ENCODE peak calls at places on chromosomes 1 and 21, in nine cellular contexts. One of them, this sample, is unnamed.

GRCh38 chr21:20875741-20876140 is 122.5 kb upstream of the NCAM2 start:
- DNase-seq in AG09309: no peak
- DNase-seq in Calu3: no peak
- DNase-seq in PC-3: peak
- DNase-seq in adrenal gland: no peak
- DNase-seq in choroid plexus epithelial cell: peak
- DNase-seq in fibroblast of the aortic adventitia: no peak
- DNase-seq in A549: no peak
- DNase-seq in astrocyte of the spinal cord: peak
- DNase-seq in this sample: no peak

GRCh38 chr1:11650331-11650991 is 3.8 kb downstream of the FBXO2 start:
- DNase-seq in adrenal gland: peak
- DNase-seq in Calu3: peak
- DNase-seq in astrocyte of the spinal cord: peak
- DNase-seq in choroid plexus epithelial cell: peak
- DNase-seq in fibroblast of the aortic adventitia: peak
- DNase-seq in AG09309: no peak
- DNase-seq in PC-3: peak
- DNase-seq in A549: peak
- DNase-seq in this sample: peak

GRCh38 chr1:160841079-160841478 is 21.6 kb downstream of the CD244 start:
- DNase-seq in adrenal gland: no peak
- DNase-seq in A549: no peak
- DNase-seq in Calu3: no peak
- DNase-seq in fibroblast of the aortic adventitia: no peak
- DNase-seq in PC-3: no peak
- DNase-seq in choroid plexus epithelial cell: no peak
- DNase-seq in astrocyte of the spinal cord: no peak
- DNase-seq in AG09309: no peak
- DNase-seq in this sample: no peak

GRCh38 chr1:145845514-145846161 is at the start of gene NUDT17:
- DNase-seq in Calu3: peak
- DNase-seq in AG09309: no peak
- DNase-seq in PC-3: peak
- DNase-seq in fibroblast of the aortic adventitia: peak
- DNase-seq in choroid plexus epithelial cell: peak
- DNase-seq in astrocyte of the spinal cord: peak
- DNase-seq in A549: peak
- DNase-seq in adrenal gland: peak
- DNase-seq in this sample: peak

GRCh38 chr1:160542303-160542945 is 19.4 kb upstream of the SLAMF6 start:
- DNase-seq in Calu3: peak
- DNase-seq in astrocyte of the spinal cord: no peak
- DNase-seq in choroid plexus epithelial cell: peak
- DNase-seq in fibroblast of the aortic adventitia: no peak
- DNase-seq in A549: peak
- DNase-seq in adrenal gland: no peak
- DNase-seq in PC-3: no peak
- DNase-seq in AG09309: no peak
- DNase-seq in this sample: no peak

GRCh38 chr1:64861611-64862010 is 104.7 kb downstream of the JAK1 start:
- DNase-seq in PC-3: peak
- DNase-seq in AG09309: no peak
- DNase-seq in adrenal gland: no peak
- DNase-seq in fibroblast of the aortic adventitia: peak
- DNase-seq in choroid plexus epithelial cell: peak
- DNase-seq in astrocyte of the spinal cord: peak
- DNase-seq in Calu3: peak
- DNase-seq in A549: no peak
- DNase-seq in this sample: no peak

GRCh38 chr1:218429301-218429700 is 84.2 kb downstream of the TGFB2 start:
- DNase-seq in A549: no peak
- DNase-seq in PC-3: no peak
- DNase-seq in AG09309: no peak
- DNase-seq in adrenal gland: no peak
- DNase-seq in fibroblast of the aortic adventitia: no peak
- DNase-seq in Calu3: no peak
- DNase-seq in astrocyte of the spinal cord: no peak
- DNase-seq in choroid plexus epithelial cell: no peak
- DNase-seq in this sample: no peak

GRCh38 chr1:244021427-244021826 is 29.7 kb upstream of the ZBTB18 start:
- DNase-seq in PC-3: no peak
- DNase-seq in AG09309: no peak
- DNase-seq in A549: no peak
- DNase-seq in astrocyte of the spinal cord: no peak
- DNase-seq in adrenal gland: no peak
- DNase-seq in choroid plexus epithelial cell: no peak
- DNase-seq in fibroblast of the aortic adventitia: no peak
- DNase-seq in Calu3: no peak
- DNase-seq in this sample: no peak

GRCh38 chr1:11059166-11059989 is 440 bp downstream of the SRM start:
- DNase-seq in astrocyte of the spinal cord: no peak
- DNase-seq in choroid plexus epithelial cell: peak
- DNase-seq in fibroblast of the aortic adventitia: no peak
- DNase-seq in Calu3: no peak
- DNase-seq in PC-3: no peak
- DNase-seq in adrenal gland: no peak
- DNase-seq in AG09309: no peak
- DNase-seq in A549: no peak
- DNase-seq in this sample: peak

GRCh38 chr1:3349968-3350299 is 104.5 kb upstream of the ARHGEF16 start:
- DNase-seq in Calu3: no peak
- DNase-seq in A549: no peak
- DNase-seq in choroid plexus epithelial cell: no peak
- DNase-seq in fibroblast of the aortic adventitia: no peak
- DNase-seq in AG09309: no peak
- DNase-seq in adrenal gland: no peak
- DNase-seq in PC-3: no peak
- DNase-seq in astrocyte of the spinal cord: no peak
- DNase-seq in this sample: no peak

GRCh38 chr1:1001057-1001630 is 1.2 kb upstream of the HES4 start:
- DNase-seq in astrocyte of the spinal cord: no peak
- DNase-seq in A549: no peak
- DNase-seq in AG09309: no peak
- DNase-seq in Calu3: no peak
- DNase-seq in choroid plexus epithelial cell: no peak
- DNase-seq in fibroblast of the aortic adventitia: no peak
- DNase-seq in adrenal gland: no peak
- DNase-seq in PC-3: no peak
- DNase-seq in this sample: peak

GRCh38 chr1:89566761-89567174 is 42.1 kb downstream of the LRRC8B start:
- DNase-seq in A549: no peak
- DNase-seq in astrocyte of the spinal cord: peak
- DNase-seq in adrenal gland: peak
- DNase-seq in AG09309: no peak
- DNase-seq in choroid plexus epithelial cell: peak
- DNase-seq in fibroblast of the aortic adventitia: no peak
- DNase-seq in PC-3: no peak
- DNase-seq in Calu3: no peak
- DNase-seq in this sample: peak

GRCh38 chr21:36554411-36555157 is 74.7 kb upstream of the CLDN14 start:
- DNase-seq in AG09309: no peak
- DNase-seq in A549: no peak
- DNase-seq in astrocyte of the spinal cord: no peak
- DNase-seq in adrenal gland: no peak
- DNase-seq in fibroblast of the aortic adventitia: no peak
- DNase-seq in Calu3: no peak
- DNase-seq in choroid plexus epithelial cell: no peak
- DNase-seq in PC-3: no peak
- DNase-seq in this sample: no peak

DNA sequence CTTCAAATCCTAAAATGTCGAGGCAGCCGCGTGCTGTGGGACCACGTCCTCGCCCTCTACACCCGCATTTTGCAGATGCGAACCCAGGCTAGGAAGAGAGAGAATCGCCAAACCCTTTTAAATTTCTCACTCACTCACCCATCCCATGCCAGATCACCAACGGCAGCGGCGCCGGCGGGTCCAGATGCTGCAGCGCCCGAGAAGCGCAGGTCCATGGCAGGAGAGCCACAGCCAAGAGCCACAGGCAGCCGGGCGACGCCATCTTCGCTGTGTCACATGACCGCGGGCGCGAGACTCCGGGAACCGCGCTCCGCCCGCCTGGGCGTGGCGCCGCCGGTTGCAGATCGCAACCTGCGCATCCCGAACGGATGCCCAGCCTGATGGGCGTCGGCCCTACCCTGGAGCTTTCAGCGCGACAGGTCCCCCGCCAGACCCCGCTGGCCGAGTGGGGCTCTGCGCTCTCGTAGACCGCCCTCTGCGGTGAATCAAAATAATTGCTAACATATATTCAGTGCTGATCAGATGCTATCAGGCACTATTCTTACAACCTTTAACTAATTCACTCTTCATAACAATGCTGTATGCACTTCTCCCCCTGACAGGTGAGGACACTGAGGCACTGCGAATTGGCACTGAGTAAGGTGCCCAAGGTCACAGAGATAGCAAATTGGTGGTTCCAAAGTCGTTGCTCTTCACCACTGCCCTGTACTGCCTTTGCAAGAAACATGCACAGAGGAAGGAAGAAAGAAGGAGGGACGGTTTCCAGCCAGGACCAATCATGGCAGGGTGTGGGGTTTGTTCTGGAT is at the start of gene PPT1:
- DNase-seq in A549: peak
- DNase-seq in adrenal gland: peak
- DNase-seq in fibroblast of the aortic adventitia: peak
- DNase-seq in AG09309: no peak
- DNase-seq in Calu3: peak
- DNase-seq in PC-3: peak
- DNase-seq in astrocyte of the spinal cord: peak
- DNase-seq in choroid plexus epithelial cell: peak
- DNase-seq in this sample: peak
- TF ChIP-seq CTCF in A549: no peak
- TF ChIP-seq CTCF in adrenal gland: peak
- TF ChIP-seq CTCF in fibroblast of the aortic adventitia: peak
- TF ChIP-seq CTCF in AG09309: peak
- TF ChIP-seq CTCF in Calu3: peak
- TF ChIP-seq CTCF in PC-3: no peak
- TF ChIP-seq CTCF in astrocyte of the spinal cord: peak
- TF ChIP-seq CTCF in choroid plexus epithelial cell: peak
- TF ChIP-seq CTCF in this sample: no peak

DNA sequence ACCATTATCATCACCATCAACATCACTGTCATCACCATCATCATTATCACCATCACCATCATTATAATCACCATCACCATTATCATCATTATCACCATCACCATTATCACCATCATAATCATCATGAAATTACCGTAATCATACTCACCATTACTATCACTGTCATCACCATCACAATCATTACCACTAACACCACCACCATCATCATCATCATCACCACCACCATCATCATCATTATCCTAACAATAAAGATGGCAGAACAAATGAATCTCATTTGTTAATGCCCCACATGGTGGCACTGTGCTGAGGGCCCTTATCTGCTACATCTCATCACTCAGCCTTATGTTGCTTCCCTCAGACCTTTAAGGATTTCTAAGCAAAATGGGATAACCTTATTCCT is 9.4 kb upstream of the PLA2G2E start:
- DNase-seq in adrenal gland: no peak
- DNase-seq in A549: no peak
- DNase-seq in PC-3: no peak
- DNase-seq in AG09309: no peak
- DNase-seq in fibroblast of the aortic adventitia: no peak
- DNase-seq in Calu3: no peak
- DNase-seq in astrocyte of the spinal cord: no peak
- DNase-seq in choroid plexus epithelial cell: no peak
- DNase-seq in this sample: no peak
- TF ChIP-seq CTCF in adrenal gland: no peak
- TF ChIP-seq CTCF in A549: no peak
- TF ChIP-seq CTCF in PC-3: no peak
- TF ChIP-seq CTCF in AG09309: no peak
- TF ChIP-seq CTCF in fibroblast of the aortic adventitia: no peak
- TF ChIP-seq CTCF in Calu3: no peak
- TF ChIP-seq CTCF in astrocyte of the spinal cord: no peak
- TF ChIP-seq CTCF in choroid plexus epithelial cell: no peak
- TF ChIP-seq CTCF in this sample: no peak

GRCh38 chr1:109191377-109191776 is 22.3 kb upstream of the SARS1 start:
- DNase-seq in adrenal gland: no peak
- DNase-seq in Calu3: peak
- DNase-seq in astrocyte of the spinal cord: no peak
- DNase-seq in AG09309: no peak
- DNase-seq in A549: no peak
- DNase-seq in fibroblast of the aortic adventitia: no peak
- DNase-seq in choroid plexus epithelial cell: no peak
- DNase-seq in PC-3: no peak
- DNase-seq in this sample: no peak
- TF ChIP-seq CTCF in adrenal gland: no peak
- TF ChIP-seq CTCF in Calu3: peak
- TF ChIP-seq CTCF in astrocyte of the spinal cord: peak
- TF ChIP-seq CTCF in AG09309: no peak
- TF ChIP-seq CTCF in A549: no peak
- TF ChIP-seq CTCF in fibroblast of the aortic adventitia: peak
- TF ChIP-seq CTCF in choroid plexus epithelial cell: peak
- TF ChIP-seq CTCF in PC-3: peak
- TF ChIP-seq CTCF in this sample: no peak

GRCh38 chr1:31515061-31515775 is 61.1 kb upstream of the TINAGL1 start:
- DNase-seq in Calu3: no peak
- DNase-seq in PC-3: no peak
- DNase-seq in adrenal gland: peak
- DNase-seq in fibroblast of the aortic adventitia: peak
- DNase-seq in A549: no peak
- DNase-seq in AG09309: no peak
- DNase-seq in astrocyte of the spinal cord: no peak
- DNase-seq in choroid plexus epithelial cell: no peak
- DNase-seq in this sample: no peak

GRCh38 chr1:31515936-31516335 is 60.4 kb upstream of the TINAGL1 start:
- DNase-seq in astrocyte of the spinal cord: no peak
- DNase-seq in A549: no peak
- DNase-seq in Calu3: no peak
- DNase-seq in adrenal gland: no peak
- DNase-seq in AG09309: no peak
- DNase-seq in PC-3: no peak
- DNase-seq in choroid plexus epithelial cell: no peak
- DNase-seq in fibroblast of the aortic adventitia: no peak
- DNase-seq in this sample: no peak

GRCh38 chr1:31514117-31514516 is 62.2 kb upstream of the TINAGL1 start:
- DNase-seq in A549: no peak
- DNase-seq in PC-3: no peak
- DNase-seq in fibroblast of the aortic adventitia: no peak
- DNase-seq in choroid plexus epithelial cell: no peak
- DNase-seq in adrenal gland: no peak
- DNase-seq in astrocyte of the spinal cord: no peak
- DNase-seq in Calu3: no peak
- DNase-seq in AG09309: no peak
- DNase-seq in this sample: no peak

GRCh38 chr1:31521761-31522555 is 54.4 kb upstream of the TINAGL1 start:
- DNase-seq in AG09309: no peak
- DNase-seq in Calu3: no peak
- DNase-seq in choroid plexus epithelial cell: no peak
- DNase-seq in astrocyte of the spinal cord: no peak
- DNase-seq in A549: no peak
- DNase-seq in PC-3: no peak
- DNase-seq in adrenal gland: no peak
- DNase-seq in fibroblast of the aortic adventitia: no peak
- DNase-seq in this sample: no peak

DNA sequence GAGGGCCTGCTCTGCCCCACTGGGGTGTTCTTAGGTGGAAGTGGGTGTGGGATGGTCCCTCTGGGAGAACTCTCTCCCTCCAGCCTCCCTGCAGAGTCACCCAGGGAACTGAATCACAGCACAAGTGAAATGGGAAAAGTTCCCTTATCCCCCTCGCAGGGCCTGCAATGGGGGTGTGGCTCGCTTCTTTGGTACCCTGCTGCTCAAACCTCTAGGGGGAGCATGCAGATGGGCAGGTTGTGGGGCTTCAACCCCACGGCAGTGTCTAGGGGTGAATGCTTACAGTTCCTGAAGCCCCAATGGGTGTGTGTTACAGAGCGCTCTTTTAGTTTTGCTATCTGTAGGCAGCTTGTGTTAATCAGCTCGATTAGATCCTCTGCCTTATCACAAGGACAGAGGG is 59.0 kb upstream of the TINAGL1 start:
- DNase-seq in astrocyte of the spinal cord: no peak
- DNase-seq in adrenal gland: no peak
- DNase-seq in AG09309: no peak
- DNase-seq in PC-3: no peak
- DNase-seq in Calu3: no peak
- DNase-seq in A549: no peak
- DNase-seq in choroid plexus epithelial cell: no peak
- DNase-seq in fibroblast of the aortic adventitia: no peak
- DNase-seq in this sample: no peak
- TF ChIP-seq CTCF in astrocyte of the spinal cord: no peak
- TF ChIP-seq CTCF in adrenal gland: no peak
- TF ChIP-seq CTCF in AG09309: no peak
- TF ChIP-seq CTCF in PC-3: no peak
- TF ChIP-seq CTCF in Calu3: no peak
- TF ChIP-seq CTCF in A549: no peak
- TF ChIP-seq CTCF in choroid plexus epithelial cell: no peak
- TF ChIP-seq CTCF in fibroblast of the aortic adventitia: no peak
- TF ChIP-seq CTCF in this sample: no peak

This sample was measured in glutamatergic neuron.